ENCODE peak calls at places on chromosome 14, in six cellular contexts. One of them, this sample, is unnamed.

GRCh38 chr14:55814064-55814463 is 234.1 kb downstream of the KTN1 start:
- DNase-seq in AG04449: no peak
- DNase-seq in esophagus squamous epithelium: no peak
- DNase-seq in kidney epithelial cell: no peak
- DNase-seq in CD8-positive, alpha-beta T cell: no peak
- DNase-seq in choroid plexus epithelial cell: peak
- DNase-seq in this sample: no peak

GRCh38 chr14:31934767-31935266 is 142.3 kb upstream of the ARHGAP5 start:
- DNase-seq in AG04449: no peak
- DNase-seq in esophagus squamous epithelium: no peak
- DNase-seq in kidney epithelial cell: peak
- DNase-seq in CD8-positive, alpha-beta T cell: no peak
- DNase-seq in choroid plexus epithelial cell: peak
- DNase-seq in this sample: no peak

GRCh38 chr14:24398943-24399801 is at the start of gene NYNRIN:
- DNase-seq in AG04449: no peak
- DNase-seq in esophagus squamous epithelium: no peak
- DNase-seq in kidney epithelial cell: no peak
- DNase-seq in CD8-positive, alpha-beta T cell: peak
- DNase-seq in choroid plexus epithelial cell: peak
- DNase-seq in this sample: no peak

GRCh38 chr14:87334997-87335675 is 657.8 kb downstream of the GALC start:
- DNase-seq in AG04449: no peak
- DNase-seq in esophagus squamous epithelium: no peak
- DNase-seq in kidney epithelial cell: no peak
- DNase-seq in CD8-positive, alpha-beta T cell: no peak
- DNase-seq in choroid plexus epithelial cell: no peak
- DNase-seq in this sample: no peak

GRCh38 chr14:68235011-68235410 is 415.4 kb downstream of the RAD51B start:
- DNase-seq in AG04449: no peak
- DNase-seq in esophagus squamous epithelium: no peak
- DNase-seq in kidney epithelial cell: no peak
- DNase-seq in CD8-positive, alpha-beta T cell: no peak
- DNase-seq in choroid plexus epithelial cell: no peak
- DNase-seq in this sample: no peak

GRCh38 chr14:104105071-104105821 is 19.7 kb downstream of the ASPG start:
- DNase-seq in AG04449: no peak
- DNase-seq in esophagus squamous epithelium: no peak
- DNase-seq in kidney epithelial cell: no peak
- DNase-seq in CD8-positive, alpha-beta T cell: no peak
- DNase-seq in choroid plexus epithelial cell: no peak
- DNase-seq in this sample: no peak

GRCh38 chr14:90193925-90194324 is 62.4 kb upstream of the PSMC1 start:
- DNase-seq in AG04449: no peak
- DNase-seq in esophagus squamous epithelium: no peak
- DNase-seq in kidney epithelial cell: no peak
- DNase-seq in CD8-positive, alpha-beta T cell: no peak
- DNase-seq in choroid plexus epithelial cell: peak
- DNase-seq in this sample: no peak

GRCh38 chr14:64671591-64671990 is 32.6 kb upstream of the PLEKHG3 start:
- DNase-seq in AG04449: no peak
- DNase-seq in esophagus squamous epithelium: no peak
- DNase-seq in kidney epithelial cell: no peak
- DNase-seq in CD8-positive, alpha-beta T cell: no peak
- DNase-seq in choroid plexus epithelial cell: peak
- DNase-seq in this sample: peak

GRCh38 chr14:61358812-61359211 is 37.4 kb downstream of the PRKCH start:
- DNase-seq in AG04449: no peak
- DNase-seq in esophagus squamous epithelium: no peak
- DNase-seq in kidney epithelial cell: no peak
- DNase-seq in CD8-positive, alpha-beta T cell: no peak
- DNase-seq in choroid plexus epithelial cell: no peak
- DNase-seq in this sample: no peak

GRCh38 chr14:73526036-73526984 is 10.6 kb upstream of the ACOT1 start:
- DNase-seq in AG04449: no peak
- DNase-seq in esophagus squamous epithelium: no peak
- DNase-seq in kidney epithelial cell: no peak
- DNase-seq in CD8-positive, alpha-beta T cell: no peak
- DNase-seq in choroid plexus epithelial cell: no peak
- DNase-seq in this sample: no peak

GRCh38 chr14:41899416-41899815 is 292.7 kb downstream of the LRFN5 start:
- DNase-seq in AG04449: no peak
- DNase-seq in esophagus squamous epithelium: no peak
- DNase-seq in kidney epithelial cell: no peak
- DNase-seq in CD8-positive, alpha-beta T cell: no peak
- DNase-seq in choroid plexus epithelial cell: peak
- DNase-seq in this sample: no peak

GRCh38 chr14:91364524-91365270 is 52.9 kb downstream of the CCDC88C start:
- DNase-seq in AG04449: no peak
- DNase-seq in esophagus squamous epithelium: no peak
- DNase-seq in kidney epithelial cell: no peak
- DNase-seq in CD8-positive, alpha-beta T cell: no peak
- DNase-seq in choroid plexus epithelial cell: no peak
- DNase-seq in this sample: no peak

GRCh38 chr14:71175491-71175890 is 268.2 kb downstream of the PCNX1 start:
- DNase-seq in AG04449: no peak
- DNase-seq in esophagus squamous epithelium: no peak
- DNase-seq in kidney epithelial cell: no peak
- DNase-seq in CD8-positive, alpha-beta T cell: no peak
- DNase-seq in choroid plexus epithelial cell: no peak
- DNase-seq in this sample: no peak

GRCh38 chr14:68576496-68577244 is 216.2 kb downstream of the ZFP36L1 start:
- DNase-seq in AG04449: no peak
- DNase-seq in esophagus squamous epithelium: no peak
- DNase-seq in kidney epithelial cell: peak
- DNase-seq in CD8-positive, alpha-beta T cell: no peak
- DNase-seq in choroid plexus epithelial cell: peak
- DNase-seq in this sample: peak

GRCh38 chr14:57492859-57493258 is 798 bp downstream of the CCDC198 start:
- DNase-seq in AG04449: peak
- DNase-seq in esophagus squamous epithelium: no peak
- DNase-seq in kidney epithelial cell: peak
- DNase-seq in CD8-positive, alpha-beta T cell: no peak
- DNase-seq in choroid plexus epithelial cell: peak
- DNase-seq in this sample: peak

GRCh38 chr14:105490572-105491365 is at the start of gene TEDC1:
- DNase-seq in AG04449: peak
- DNase-seq in esophagus squamous epithelium: peak
- DNase-seq in kidney epithelial cell: peak
- DNase-seq in CD8-positive, alpha-beta T cell: peak
- DNase-seq in choroid plexus epithelial cell: peak
- DNase-seq in this sample: peak

GRCh38 chr14:105490318-105490571 is 801 bp upstream of the TEDC1 start:
- DNase-seq in AG04449: no peak
- DNase-seq in esophagus squamous epithelium: no peak
- DNase-seq in kidney epithelial cell: no peak
- DNase-seq in CD8-positive, alpha-beta T cell: no peak
- DNase-seq in choroid plexus epithelial cell: no peak
- DNase-seq in this sample: no peak

GRCh38 chr14:105488781-105489606 is 2.1 kb upstream of the TEDC1 start:
- DNase-seq in AG04449: no peak
- DNase-seq in esophagus squamous epithelium: no peak
- DNase-seq in kidney epithelial cell: no peak
- DNase-seq in CD8-positive, alpha-beta T cell: no peak
- DNase-seq in choroid plexus epithelial cell: no peak
- DNase-seq in this sample: no peak

GRCh38 chr14:105487986-105488777 is 1.5 kb downstream of the CRIP1 start:
- DNase-seq in AG04449: no peak
- DNase-seq in esophagus squamous epithelium: no peak
- DNase-seq in kidney epithelial cell: no peak
- DNase-seq in CD8-positive, alpha-beta T cell: peak
- DNase-seq in choroid plexus epithelial cell: no peak
- DNase-seq in this sample: no peak

GRCh38 chr14:105489607-105490317 is 1.3 kb upstream of the TEDC1 start:
- DNase-seq in AG04449: no peak
- DNase-seq in esophagus squamous epithelium: peak
- DNase-seq in kidney epithelial cell: peak
- DNase-seq in CD8-positive, alpha-beta T cell: peak
- DNase-seq in choroid plexus epithelial cell: peak
- DNase-seq in this sample: peak
- TF ChIP-seq CTCF in AG04449: peak
- TF ChIP-seq CTCF in esophagus squamous epithelium: peak
- TF ChIP-seq CTCF in kidney epithelial cell: peak
- TF ChIP-seq CTCF in CD8-positive, alpha-beta T cell: peak
- TF ChIP-seq CTCF in choroid plexus epithelial cell: peak
- TF ChIP-seq CTCF in this sample: peak

GRCh38 chr14:105376521-105377440 is 21.6 kb upstream of the TEX22 start:
- DNase-seq in AG04449: no peak
- DNase-seq in esophagus squamous epithelium: no peak
- DNase-seq in kidney epithelial cell: no peak
- DNase-seq in CD8-positive, alpha-beta T cell: no peak
- DNase-seq in choroid plexus epithelial cell: no peak
- DNase-seq in this sample: no peak
- TF ChIP-seq CTCF in AG04449: no peak
- TF ChIP-seq CTCF in esophagus squamous epithelium: no peak
- TF ChIP-seq CTCF in kidney epithelial cell: no peak
- TF ChIP-seq CTCF in CD8-positive, alpha-beta T cell: no peak
- TF ChIP-seq CTCF in choroid plexus epithelial cell: no peak
- TF ChIP-seq CTCF in this sample: no peak

GRCh38 chr14:49633650-49634546 is 1.1 kb downstream of the DNAAF2 start:
- DNase-seq in AG04449: peak
- DNase-seq in esophagus squamous epithelium: peak
- DNase-seq in kidney epithelial cell: no peak
- DNase-seq in CD8-positive, alpha-beta T cell: peak
- DNase-seq in choroid plexus epithelial cell: peak
- DNase-seq in this sample: peak
- TF ChIP-seq CTCF in AG04449: peak
- TF ChIP-seq CTCF in esophagus squamous epithelium: peak
- TF ChIP-seq CTCF in kidney epithelial cell: peak
- TF ChIP-seq CTCF in CD8-positive, alpha-beta T cell: peak
- TF ChIP-seq CTCF in choroid plexus epithelial cell: peak
- TF ChIP-seq CTCF in this sample: peak

GRCh38 chr14:75294649-75295033 is 16.0 kb downstream of the FOS start:
- DNase-seq in AG04449: no peak
- DNase-seq in esophagus squamous epithelium: no peak
- DNase-seq in kidney epithelial cell: no peak
- DNase-seq in CD8-positive, alpha-beta T cell: no peak
- DNase-seq in choroid plexus epithelial cell: no peak
- DNase-seq in this sample: no peak
- TF ChIP-seq CTCF in AG04449: no peak
- TF ChIP-seq CTCF in esophagus squamous epithelium: peak
- TF ChIP-seq CTCF in kidney epithelial cell: peak
- TF ChIP-seq CTCF in CD8-positive, alpha-beta T cell: no peak
- TF ChIP-seq CTCF in choroid plexus epithelial cell: no peak
- TF ChIP-seq CTCF in this sample: peak

DNA sequence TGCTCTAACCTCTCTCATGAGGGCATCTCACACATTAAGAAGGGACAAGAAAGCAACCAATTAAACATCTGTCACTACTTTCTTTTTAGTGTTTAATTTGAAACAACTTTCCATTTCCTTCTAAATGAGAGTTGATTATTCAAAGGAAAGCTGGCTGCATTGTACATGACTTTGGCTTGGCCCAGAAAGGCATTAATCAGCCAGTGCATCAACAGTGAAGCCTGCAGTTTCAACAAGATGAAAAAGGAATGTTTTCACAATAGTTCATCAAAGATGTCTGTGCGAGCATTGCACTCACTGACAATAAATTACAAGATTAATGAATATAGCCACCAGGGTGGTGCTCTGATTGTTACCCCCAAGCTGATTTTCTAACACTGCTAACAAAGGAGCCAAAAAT is 141.9 kb downstream of the SEC23A start:
- DNase-seq in AG04449: no peak
- DNase-seq in esophagus squamous epithelium: no peak
- DNase-seq in kidney epithelial cell: no peak
- DNase-seq in CD8-positive, alpha-beta T cell: no peak
- DNase-seq in choroid plexus epithelial cell: no peak
- DNase-seq in this sample: no peak
- TF ChIP-seq CTCF in AG04449: no peak
- TF ChIP-seq CTCF in esophagus squamous epithelium: no peak
- TF ChIP-seq CTCF in kidney epithelial cell: no peak
- TF ChIP-seq CTCF in CD8-positive, alpha-beta T cell: no peak
- TF ChIP-seq CTCF in choroid plexus epithelial cell: no peak
- TF ChIP-seq CTCF in this sample: no peak

GRCh38 chr14:95195031-95195430 is 37.7 kb upstream of the DICER1 start:
- DNase-seq in AG04449: no peak
- DNase-seq in esophagus squamous epithelium: no peak
- DNase-seq in kidney epithelial cell: no peak
- DNase-seq in CD8-positive, alpha-beta T cell: no peak
- DNase-seq in choroid plexus epithelial cell: no peak
- DNase-seq in this sample: no peak
- TF ChIP-seq CTCF in AG04449: no peak
- TF ChIP-seq CTCF in esophagus squamous epithelium: no peak
- TF ChIP-seq CTCF in kidney epithelial cell: no peak
- TF ChIP-seq CTCF in CD8-positive, alpha-beta T cell: no peak
- TF ChIP-seq CTCF in choroid plexus epithelial cell: no peak
- TF ChIP-seq CTCF in this sample: no peak

DNA sequence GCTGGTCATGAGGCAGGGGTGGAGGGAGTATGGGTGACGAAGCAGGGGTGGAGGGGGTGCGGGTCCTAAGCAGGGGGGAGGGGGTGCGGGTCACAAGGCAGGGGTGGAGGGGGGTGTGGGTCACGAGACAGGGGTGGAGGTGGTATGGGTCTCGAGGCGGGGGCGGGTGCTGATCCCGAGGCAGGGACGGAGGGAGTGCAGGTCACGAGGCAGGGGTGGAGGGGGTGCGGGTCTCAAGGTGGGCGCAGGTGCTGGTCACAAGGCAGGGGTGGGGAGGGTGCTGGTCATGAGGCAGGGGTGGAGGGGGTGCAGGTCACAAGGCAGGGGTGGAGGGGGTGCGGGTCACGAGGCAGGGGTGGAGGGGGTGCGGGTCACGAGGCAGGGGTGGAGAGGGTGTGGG is 56.5 kb downstream of the ITPK1 start:
- DNase-seq in AG04449: no peak
- DNase-seq in esophagus squamous epithelium: no peak
- DNase-seq in kidney epithelial cell: no peak
- DNase-seq in CD8-positive, alpha-beta T cell: no peak
- DNase-seq in choroid plexus epithelial cell: no peak
- DNase-seq in this sample: no peak
- TF ChIP-seq CTCF in AG04449: no peak
- TF ChIP-seq CTCF in esophagus squamous epithelium: no peak
- TF ChIP-seq CTCF in kidney epithelial cell: no peak
- TF ChIP-seq CTCF in CD8-positive, alpha-beta T cell: no peak
- TF ChIP-seq CTCF in choroid plexus epithelial cell: no peak
- TF ChIP-seq CTCF in this sample: no peak

GRCh38 chr14:99529899-99530298 is 48.7 kb downstream of the CCNK start:
- DNase-seq in AG04449: no peak
- DNase-seq in esophagus squamous epithelium: no peak
- DNase-seq in kidney epithelial cell: no peak
- DNase-seq in CD8-positive, alpha-beta T cell: no peak
- DNase-seq in choroid plexus epithelial cell: no peak
- DNase-seq in this sample: no peak
- TF ChIP-seq CTCF in AG04449: no peak
- TF ChIP-seq CTCF in esophagus squamous epithelium: peak
- TF ChIP-seq CTCF in kidney epithelial cell: no peak
- TF ChIP-seq CTCF in CD8-positive, alpha-beta T cell: no peak
- TF ChIP-seq CTCF in choroid plexus epithelial cell: no peak
- TF ChIP-seq CTCF in this sample: peak

This sample was measured in retinal pigment epithelial cell.